ENCODE peak calls at places on chromosomes 13 and 19, in six cellular contexts. X, L, Q, V, M and O are unnamed samples. For H3K4me1, the result is how much of the 10 kb centered on the place peaks cover.

GRCh38 chr13:63773476-63773875 is 2357.8 kb upstream of the PCDH20 start:
- DNase-seq in X (no peak), L (no peak), Q (no peak), V (no peak), M (no peak), O (no peak)

GRCh38 chr13:80096383-80096782 is 244.5 kb downstream of the SPRY2 start:
- DNase-seq in X (no peak), L (no peak), Q (no peak), V (no peak), M (no peak), O (no peak)

GRCh38 chr13:106083620-106084350 is 451.7 kb downstream of the EFNB2 start:
- DNase-seq in X (no peak), L (no peak), Q (peak), V (peak), M (no peak), O (peak)

GRCh38 chr19:35479278-35479677 is 11.0 kb downstream of the KRTDAP start:
- DNase-seq in X (no peak), L (no peak), Q (no peak), V (no peak), M (no peak), O (no peak)

GRCh38 chr13:102698649-102698980 is 3.8 kb upstream of the METTL21C start:
- DNase-seq in X (no peak), L (no peak), Q (no peak), V (no peak), M (no peak), O (no peak)

GRCh38 chr13:19597523-19597922 is 35.9 kb upstream of the MPHOSPH8 start:
- DNase-seq in X (no peak), L (no peak), Q (no peak), V (no peak), M (no peak), O (no peak)

GRCh38 chr19:33040994-33041827 is 23.5 kb downstream of the RHPN2 start:
- DNase-seq in X (no peak), L (peak), Q (peak), V (no peak), M (no peak), O (peak)

GRCh38 chr13:48626077-48626449 is 27.7 kb upstream of the CYSLTR2 start:
- DNase-seq in X (no peak), L (no peak), Q (no peak), V (no peak), M (peak), O (no peak)

GRCh38 chr13:34076943-34077703 is 259.2 kb downstream of the RFC3 start:
- DNase-seq in X (no peak), L (no peak), Q (no peak), V (no peak), M (no peak), O (peak)

GRCh38 chr13:67366533-67366932 is 136.4 kb upstream of the PCDH9 start:
- DNase-seq in X (no peak), L (no peak), Q (no peak), V (no peak), M (no peak), O (no peak)

GRCh38 chr19:756232-756631 is 5.3 kb downstream of the MISP start:
- DNase-seq in X (no peak), L (no peak), Q (peak), V (peak), M (no peak), O (peak)

GRCh38 chr19:11684987-11685675 is 53.6 kb downstream of the ZNF823 start:
- DNase-seq in X (no peak), L (no peak), Q (no peak), V (no peak), M (no peak), O (no peak)

GRCh38 chr13:30978981-30979956 is 46.8 kb downstream of the TEX26 start:
- DNase-seq in X (no peak), L (no peak), Q (peak), V (peak), M (no peak), O (peak)

GRCh38 chr19:7679017-7679720 is 1.5 kb upstream of the TRAPPC5 start:
- DNase-seq in X (no peak), L (no peak), Q (peak), V (no peak), M (no peak), O (peak)

GRCh38 chr13:84994582-84994981 is 804.6 kb downstream of the SLITRK6 start:
- DNase-seq in X (no peak), L (no peak), Q (no peak), V (no peak), M (no peak), O (peak)

GRCh38 chr19:47839913-47840312 is 18.2 kb downstream of the CRX start:
- DNase-seq in X (no peak), L (no peak), Q (no peak), V (peak), M (no peak), O (no peak)

GRCh38 chr13:42969558-42970172 is 22.4 kb downstream of the EPSTI1 start:
- DNase-seq in X (peak), L (no peak), Q (peak), V (peak), M (peak), O (peak)

GRCh38 chr19:24046550-24046949 is 40.4 kb upstream of the ZNF254 start:
- DNase-seq in X (no peak), L (no peak), Q (no peak), V (no peak), M (no peak), O (no peak)

GRCh38 chr19:28358604-28359003 is 854.3 kb downstream of the UQCRFS1 start:
- DNase-seq in X (no peak), L (no peak), Q (no peak), V (no peak), M (no peak), O (no peak)

GRCh38 chr13:47499358-47500150 is 501.5 kb downstream of the SUCLA2 start:
- DNase-seq in X (no peak), L (no peak), Q (no peak), V (no peak), M (no peak), O (no peak)

GRCh38 chr13:43132228-43132627 is 108.8 kb downstream of the DNAJC15 start:
- DNase-seq in X (no peak), L (no peak), Q (peak), V (peak), M (no peak), O (peak)

GRCh38 chr13:62375653-62376052 is 960.0 kb upstream of the PCDH20 start:
- DNase-seq in X (no peak), L (no peak), Q (no peak), V (no peak), M (no peak), O (peak)
- H3K4me3 ChIP-seq in X (no peak), L (no peak), Q (no peak), V (no peak), M (no peak), O (no peak)

DNA sequence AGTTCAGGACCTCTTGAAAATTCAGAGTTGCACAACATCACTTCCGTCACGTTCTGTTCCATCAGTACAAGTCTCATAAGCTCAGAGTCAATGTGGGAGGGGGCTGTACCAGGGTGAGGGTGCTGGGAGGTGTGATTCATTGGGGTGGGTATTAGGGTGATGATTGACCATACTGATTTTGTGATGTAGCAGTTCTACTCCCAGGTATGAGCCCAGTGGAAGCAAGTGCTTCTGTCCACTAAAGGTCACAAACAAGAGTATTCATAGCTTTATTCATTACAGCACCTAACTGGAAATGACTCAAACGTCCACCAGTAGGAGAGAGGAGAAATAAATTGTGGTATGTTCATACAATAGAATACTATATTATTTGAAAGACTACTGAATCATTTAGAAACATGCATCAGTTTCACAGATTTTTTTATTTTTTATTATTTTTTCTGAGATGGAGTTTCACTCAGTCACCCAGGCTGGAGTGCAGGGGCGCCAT is 12.1 kb upstream of the UPF3A start:
- DNase-seq in X (no peak), L (no peak), Q (no peak), V (no peak), M (no peak), O (no peak)
- H3K27ac ChIP-seq in X (no peak), L (no peak), Q (no peak), V (no peak), M (no peak), O (no peak)

GRCh38 chr13:40568246-40568645 is 98.2 kb downstream of the FOXO1 start:
- DNase-seq in X (no peak), L (no peak), Q (no peak), V (no peak), M (no peak), O (no peak)
- H3K4me1 ChIP-seq in X (under half), L (under half), Q (under half), V (under half), M (half or more), O (under half)

GRCh38 chr19:18158471-18158870 is 5.5 kb downstream of the PIK3R2 start:
- DNase-seq in X (no peak), L (no peak), Q (no peak), V (no peak), M (no peak), O (no peak)

GRCh38 chr19:18161691-18162039 is 8.7 kb downstream of the PIK3R2 start:
- DNase-seq in X (no peak), L (no peak), Q (no peak), V (no peak), M (no peak), O (no peak)

GRCh38 chr19:18160441-18160791 is 7.5 kb downstream of the PIK3R2 start:
- DNase-seq in X (no peak), L (no peak), Q (no peak), V (no peak), M (no peak), O (no peak)

GRCh38 chr19:18160792-18161690 is 8.1 kb downstream of the PIK3R2 start:
- DNase-seq in X (peak), L (no peak), Q (peak), V (peak), M (peak), O (peak)

GRCh38 chr19:18159810-18160209 is 6.8 kb downstream of the PIK3R2 start:
- DNase-seq in X (no peak), L (no peak), Q (no peak), V (no peak), M (no peak), O (no peak)
- H3K4me3 ChIP-seq in X (no peak), L (no peak), Q (no peak), V (no peak), M (no peak), O (no peak)

GRCh38 chr19:17088552-17088951 is 13.0 kb downstream of the MYO9B start:
- DNase-seq in X (no peak), L (no peak), Q (no peak), V (no peak), M (no peak), O (no peak)
- H3K27ac ChIP-seq in X (no peak), L (no peak), Q (peak), V (no peak), M (no peak), O (peak)

GRCh38 chr19:2235026-2235395 is 1.1 kb downstream of the PLEKHJ1 start:
- DNase-seq in X (no peak), L (no peak), Q (no peak), V (no peak), M (no peak), O (no peak)

GRCh38 chr19:2235396-2236284 is 489 bp downstream of the PLEKHJ1 start:
- DNase-seq in X (peak), L (no peak), Q (peak), V (no peak), M (no peak), O (peak)

GRCh38 chr19:2231621-2232221 is 4.4 kb downstream of the PLEKHJ1 start:
- DNase-seq in X (no peak), L (no peak), Q (no peak), V (peak), M (no peak), O (no peak)

GRCh38 chr19:2232286-2233151 is 3.6 kb downstream of the PLEKHJ1 start:
- DNase-seq in X (no peak), L (no peak), Q (no peak), V (no peak), M (no peak), O (no peak)

DNA sequence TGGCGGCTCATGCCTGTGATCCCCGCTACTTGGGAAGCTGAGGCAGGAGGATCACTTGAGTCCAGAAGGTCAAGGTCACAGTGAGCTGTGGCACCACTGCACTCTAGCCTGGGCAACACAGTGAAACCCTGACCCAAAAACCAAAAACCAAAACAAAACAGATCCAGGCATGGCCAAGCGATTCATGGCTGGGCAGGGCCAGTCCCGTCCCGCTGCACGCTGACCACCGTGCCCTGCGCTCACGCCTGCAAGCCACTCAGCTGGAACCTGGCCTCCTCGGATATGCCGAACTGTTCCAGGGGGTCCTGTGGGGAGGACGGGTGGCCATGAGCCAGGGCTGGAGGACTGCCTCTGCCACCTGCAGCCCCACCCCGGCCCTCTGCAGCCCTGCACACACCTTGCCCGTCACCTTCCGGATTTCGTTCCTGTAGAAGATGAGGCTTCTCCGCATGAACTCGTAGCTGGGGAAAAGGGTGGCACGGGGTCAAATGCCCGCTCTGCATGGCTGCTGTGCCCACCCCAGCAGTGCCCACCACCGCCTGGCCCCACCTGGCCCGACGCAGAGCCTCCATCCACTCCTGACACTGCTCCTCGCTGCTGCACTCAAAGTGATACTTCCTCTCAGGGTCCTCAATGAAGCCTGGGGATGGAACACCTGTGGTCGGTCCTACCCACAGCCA is 2.4 kb downstream of the PLEKHJ1 start:
- DNase-seq in X (no peak), L (no peak), Q (no peak), V (no peak), M (no peak), O (no peak)
- H3K4me1 ChIP-seq in X (under half), L (under half), Q (under half), V (under half), M (under half), O (under half)

GRCh38 chr19:38599722-38600121 is 18.0 kb downstream of the MAP4K1 start:
- DNase-seq in X (no peak), L (no peak), Q (no peak), V (no peak), M (no peak), O (no peak)

GRCh38 chr19:38592940-38593339 is 24.8 kb downstream of the MAP4K1 start:
- DNase-seq in X (no peak), L (no peak), Q (no peak), V (peak), M (no peak), O (no peak)

GRCh38 chr19:38597075-38597474 is 20.7 kb downstream of the MAP4K1 start:
- DNase-seq in X (no peak), L (no peak), Q (no peak), V (no peak), M (no peak), O (no peak)

GRCh38 chr19:38596057-38596981 is 21.4 kb downstream of the MAP4K1 start:
- DNase-seq in X (peak), L (no peak), Q (peak), V (peak), M (peak), O (peak)
- H3K4me3 ChIP-seq in X (no peak), L (no peak), Q (no peak), V (peak), M (no peak), O (no peak)

GRCh38 chr13:77331421-77331820 is 4.5 kb upstream of the MYCBP2 start:
- DNase-seq in X (no peak), L (no peak), Q (no peak), V (no peak), M (no peak), O (no peak)

GRCh38 chr13:77330009-77330471 is 3.1 kb upstream of the MYCBP2 start:
- DNase-seq in X (no peak), L (no peak), Q (no peak), V (no peak), M (no peak), O (peak)

GRCh38 chr13:77326905-77327604 is at the start of gene MYCBP2:
- DNase-seq in X (peak), L (peak), Q (peak), V (peak), M (peak), O (peak)

GRCh38 chr13:77329133-77330008 is 2.5 kb upstream of the MYCBP2 start:
- DNase-seq in X (peak), L (peak), Q (peak), V (peak), M (peak), O (peak)

GRCh38 chr13:77328819-77329132 is 1.9 kb upstream of the MYCBP2 start:
- DNase-seq in X (no peak), L (no peak), Q (no peak), V (no peak), M (no peak), O (no peak)
- H3K27ac ChIP-seq in X (peak), L (peak), Q (peak), V (no peak), M (peak), O (peak)